ENCODE peak calls at places on chromosomes 16 and 17, in seven cellular contexts. R is IMR-90, Q is H1, S is H9, U is trophoblast cell, P is neuronal stem cell, A is mesenchymal stem cell. H is an unnamed sample.

GRCh38 chr16:85465328-85466307 is 147.5 kb upstream of the GSE1 start:
- DNase-seq in R (peak; percentile 76), P (no peak), U (no peak), Q (no peak), S (no peak), A (no peak), H (no peak)

GRCh38 chr16:55062446-55062845 is 131.8 kb downstream of the IRX5 start:
- DNase-seq in A (no peak), S (no peak), U (no peak), P (no peak), R (peak; percentile 4), Q (no peak), H (no peak)

GRCh38 chr16:88020513-88020885 is 69.3 kb downstream of the BANP start:
- DNase-seq in A (no peak), Q (no peak), S (no peak), R (no peak), P (no peak), U (no peak), H (no peak)

GRCh38 chr16:4315185-4316102 is at the start of gene GLIS2:
- DNase-seq in A (peak; percentile 89), Q (no peak), U (peak; percentile 66), R (peak; percentile 82), S (peak; percentile 88), P (peak; percentile 80), H (peak; percentile 91)

GRCh38 chr17:17510456-17511292 is 14.5 kb upstream of the RASD1 start:
- DNase-seq in A (no peak), R (no peak), S (no peak), Q (no peak), P (no peak), U (no peak), H (no peak)

GRCh38 chr17:80871341-80871740 is 120.3 kb upstream of the CHMP6 start:
- DNase-seq in S (no peak), U (no peak), R (no peak), Q (no peak), A (no peak), P (no peak), H (no peak)

GRCh38 chr17:53420035-53420641 is 402.6 kb upstream of the KIF2B start:
- DNase-seq in Q (no peak), A (no peak), P (no peak), R (no peak), U (no peak), S (no peak), H (no peak)

GRCh38 chr17:76370261-76370993 is 14.0 kb upstream of the SPHK1 start:
- DNase-seq in P (no peak), A (peak; percentile 88), R (peak; percentile 98), U (peak; percentile 66), S (no peak), Q (no peak), H (peak; percentile 36)

GRCh38 chr17:6064855-6065254 is 5.3 kb upstream of the WSCD1 start:
- DNase-seq in Q (no peak), U (no peak), P (no peak), A (no peak), S (no peak), R (no peak), H (no peak)

GRCh38 chr17:59435238-59435637 is 103.8 kb downstream of the YPEL2 start:
- DNase-seq in A (peak; percentile 74), S (no peak), U (no peak), R (peak; percentile 70), P (no peak), Q (no peak), H (no peak)

GRCh38 chr17:2120550-2121335 is 65.8 kb downstream of the HIC1 start:
- DNase-seq in R (peak; percentile 37), A (no peak), U (no peak), Q (no peak), S (no peak), P (no peak), H (no peak)
- H2BK120ac ChIP-seq in R (no peak overlapping the region), A (no peak overlapping the region), U (no peak overlapping the region), Q (no peak overlapping the region), S (no peak overlapping the region), P (no peak overlapping the region), H (no peak overlapping the region)

DNA sequence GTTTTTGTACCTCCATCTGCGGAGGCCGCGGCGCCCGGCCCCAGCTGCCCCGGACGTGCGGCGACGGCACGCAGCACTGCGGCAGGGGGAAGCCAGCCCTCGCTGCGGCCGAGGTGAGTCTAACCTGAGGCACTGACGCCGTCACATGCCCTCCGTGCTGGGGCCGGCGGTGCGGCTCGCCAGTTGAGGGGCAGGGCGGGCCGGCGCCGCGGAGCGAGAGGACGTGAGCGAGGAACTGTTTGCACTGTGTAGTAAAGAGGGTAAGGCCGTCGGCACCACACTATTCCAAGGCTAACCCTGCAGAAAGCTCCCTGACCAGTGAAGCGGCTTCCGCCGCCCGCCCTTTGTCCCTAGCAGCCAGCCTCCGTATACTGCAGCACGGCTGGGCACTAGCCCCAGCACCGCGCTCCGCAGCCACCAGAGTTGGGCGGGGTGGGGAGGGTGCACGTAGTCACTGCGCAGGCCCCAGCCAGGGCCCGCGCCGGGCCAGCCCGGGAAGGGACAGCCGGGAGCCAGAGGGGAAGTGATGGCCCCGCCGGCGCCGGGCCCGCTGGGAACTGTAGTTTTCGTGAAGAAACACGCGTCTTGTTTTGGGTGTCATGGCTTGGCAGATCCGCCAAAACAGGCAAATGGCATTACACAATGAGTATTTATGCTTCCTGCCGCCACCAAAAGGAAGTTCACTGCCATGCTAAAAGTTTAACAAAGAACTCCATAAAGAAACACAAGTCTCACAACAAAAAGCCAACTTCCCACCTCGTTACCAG is 580 bp upstream of the KANSL1 start:
- DNase-seq in P (peak; percentile 93), U (peak; percentile 95), Q (peak; percentile 80), R (peak; percentile 88), A (peak; percentile 98), S (peak; percentile 98), H (peak; percentile 99)
- H3K23ac ChIP-seq in P (peak overlapping the region; percentile 100), U (no peak overlapping the region), Q (no peak overlapping the region), R (peak overlapping the region; percentile 95), A (peak overlapping the region; percentile 100), S (no peak overlapping the region), H (peak overlapping the region; percentile 100)

GRCh38 chr16:25257956-25258855 is 561 bp upstream of the ZKSCAN2 start:
- DNase-seq in A (peak; percentile 93), R (peak; percentile 87), Q (peak; percentile 60), U (peak; percentile 61), P (no peak), S (peak; percentile 89), H (peak; percentile 96)

GRCh38 chr16:25260416-25260815 is 2.8 kb upstream of the ZKSCAN2 start:
- DNase-seq in A (peak; percentile 12), R (peak; percentile 34), S (no peak), Q (no peak), U (peak; percentile 66), P (no peak), H (no peak)

GRCh38 chr16:25258856-25259179 is 1.2 kb upstream of the ZKSCAN2 start:
- DNase-seq in Q (no peak), P (no peak), A (no peak), U (no peak), S (no peak), R (no peak), H (peak; percentile 81)

GRCh38 chr16:25256821-25257503 is 683 bp downstream of the ZKSCAN2 start:
- DNase-seq in Q (no peak), S (peak; percentile 43), A (peak; percentile 51), U (no peak), P (no peak), R (peak; percentile 15), H (no peak)

DNA sequence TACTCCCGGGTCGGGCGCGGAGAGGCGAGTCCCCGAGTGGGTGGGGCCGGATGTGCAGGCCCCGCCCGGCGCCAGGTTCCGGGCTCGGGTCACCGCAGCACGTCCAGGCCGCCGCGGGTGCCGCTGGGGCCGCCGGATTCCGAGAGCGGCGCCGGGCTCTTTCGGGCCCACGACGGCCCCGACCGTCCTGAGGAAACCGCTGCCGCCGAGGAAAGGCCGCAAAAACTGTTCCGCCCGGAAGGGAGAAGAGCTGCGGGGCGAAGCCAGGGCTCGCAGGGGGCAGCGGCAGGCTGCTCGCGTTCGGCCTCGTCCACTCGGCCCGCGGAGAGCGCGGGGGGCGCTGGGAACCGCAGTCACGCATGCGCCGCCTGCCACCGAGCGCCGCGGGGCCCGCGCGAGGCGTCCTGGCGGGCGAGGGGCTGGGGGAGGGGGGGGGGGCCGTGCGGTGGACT is at the start of gene ZKSCAN2:
- DNase-seq in S (peak; percentile 89), Q (peak; percentile 54), U (peak; percentile 88), P (peak; percentile 94), R (peak; percentile 86), A (peak; percentile 92), H (peak; percentile 93)
- H3K27ac ChIP-seq in S (peak within 1 kb of the TSS; percentile 77), Q (peak within 1 kb of the TSS; percentile 95), U (peak within 1 kb of the TSS; percentile 99), P (peak within 1 kb of the TSS; percentile 99), R (peak within 1 kb of the TSS; percentile 89), A (peak within 1 kb of the TSS; percentile 97), H (peak within 1 kb of the TSS; percentile 100)

GRCh38 chr16:14539156-14539555 is 90.9 kb downstream of the PARN start:
- DNase-seq in S (no peak), R (no peak), Q (no peak), P (no peak), A (no peak), U (no peak), H (no peak)

GRCh38 chr16:14545346-14545884 is 84.6 kb downstream of the PARN start:
- DNase-seq in Q (no peak), R (no peak), U (no peak), A (peak; percentile 61), P (no peak), S (no peak), H (no peak)

GRCh38 chr16:14538604-14539003 is 91.5 kb downstream of the PARN start:
- DNase-seq in R (no peak), A (no peak), P (no peak), Q (no peak), U (no peak), S (no peak), H (no peak)

DNA sequence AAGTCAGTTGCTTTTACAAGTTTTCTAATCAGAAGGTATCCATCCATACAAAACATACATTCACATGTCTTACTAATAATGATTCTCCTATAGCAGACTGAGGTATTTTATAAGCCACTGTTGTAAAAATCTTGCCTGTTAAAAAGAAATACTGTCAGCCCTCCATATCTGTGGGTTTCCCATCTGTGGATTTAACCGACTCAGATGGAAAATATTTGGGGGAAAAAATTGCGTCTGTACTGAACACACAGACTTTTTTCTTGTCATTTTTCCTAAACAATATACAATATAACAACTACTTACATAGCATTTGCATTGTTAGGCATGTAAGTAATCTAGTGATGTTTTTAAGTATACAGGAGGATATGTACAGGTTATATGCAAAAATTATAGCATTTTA is 90.4 kb downstream of the PARN start:
- DNase-seq in A (no peak), U (no peak), R (peak; percentile 62), P (no peak), S (no peak), Q (no peak), H (no peak)
- H2BK120ac ChIP-seq in A (no peak overlapping the region), U (no peak overlapping the region), R (no peak overlapping the region), P (no peak overlapping the region), S (no peak overlapping the region), Q (no peak overlapping the region), H (no peak overlapping the region)